ENCODE peak calls at places on chromosome 11, in four cellular contexts. V is IMR-90, A is K562, N is endothelial cell of umbilical vein. F is an unnamed sample.

GRCh38 chr11:128776434-128777284 is 82.8 kb downstream of the FLI1 start:
- DNase-seq in V (peak; percentile 33), A (peak; percentile 59), N (no peak), F (no peak)

GRCh38 chr11:105665281-105665680 is 55.4 kb downstream of the GRIA4 start:
- DNase-seq in V (no peak), A (no peak), N (no peak), F (no peak)

GRCh38 chr11:85663080-85663729 is 1.7 kb downstream of the CREBZF start:
- DNase-seq in V (no peak), A (no peak), N (peak; percentile 22), F (no peak)

GRCh38 chr11:123362941-123363340 is 67.1 kb upstream of the GRAMD1B start:
- DNase-seq in V (no peak), A (no peak), N (no peak), F (no peak)

GRCh38 chr11:106228996-106229395 is 151.5 kb downstream of the AASDHPPT start:
- DNase-seq in V (no peak), A (no peak), N (no peak), F (no peak)

GRCh38 chr11:83865636-83866461 is 579.7 kb upstream of the CCDC90B start:
- DNase-seq in V (peak; percentile 49), A (no peak), N (no peak), F (no peak)

GRCh38 chr11:104581246-104581980 is 316.8 kb downstream of the CASP12 start:
- DNase-seq in V (peak; percentile 69), A (no peak), N (no peak), F (no peak)

GRCh38 chr11:44728085-44728410 is 1.3 kb downstream of the TSPAN18 start:
- DNase-seq in V (no peak), A (no peak), N (no peak), F (no peak)

GRCh38 chr11:113446938-113447337 is 28.3 kb downstream of the DRD2 start:
- DNase-seq in V (no peak), A (no peak), N (no peak), F (peak; percentile 96)

GRCh38 chr11:15918212-15918611 is 438.1 kb downstream of the SOX6 start:
- DNase-seq in V (no peak), A (no peak), N (no peak), F (no peak)

GRCh38 chr11:22190827-22191463 is 1.9 kb upstream of the ANO5 start:
- DNase-seq in V (no peak), A (no peak), N (no peak), F (no peak)

GRCh38 chr11:47207459-47207858 is 7.3 kb upstream of the DDB2 start:
- DNase-seq in V (no peak), A (no peak), N (no peak), F (no peak)

GRCh38 chr11:100624346-100624745 is 62.7 kb upstream of the ARHGAP42 start:
- DNase-seq in V (peak; percentile 31), A (no peak), N (no peak), F (no peak)

GRCh38 chr11:62171261-62171723 is 18.7 kb upstream of the SCGB1D1 start:
- DNase-seq in V (peak; percentile 66), A (peak; percentile 65), N (peak; percentile 89), F (peak; percentile 13)

GRCh38 chr11:107689317-107690202 is 22.3 kb downstream of the SLN start:
- DNase-seq in V (peak; percentile 51), A (peak; percentile 60), N (peak; percentile 67), F (no peak)

DNA sequence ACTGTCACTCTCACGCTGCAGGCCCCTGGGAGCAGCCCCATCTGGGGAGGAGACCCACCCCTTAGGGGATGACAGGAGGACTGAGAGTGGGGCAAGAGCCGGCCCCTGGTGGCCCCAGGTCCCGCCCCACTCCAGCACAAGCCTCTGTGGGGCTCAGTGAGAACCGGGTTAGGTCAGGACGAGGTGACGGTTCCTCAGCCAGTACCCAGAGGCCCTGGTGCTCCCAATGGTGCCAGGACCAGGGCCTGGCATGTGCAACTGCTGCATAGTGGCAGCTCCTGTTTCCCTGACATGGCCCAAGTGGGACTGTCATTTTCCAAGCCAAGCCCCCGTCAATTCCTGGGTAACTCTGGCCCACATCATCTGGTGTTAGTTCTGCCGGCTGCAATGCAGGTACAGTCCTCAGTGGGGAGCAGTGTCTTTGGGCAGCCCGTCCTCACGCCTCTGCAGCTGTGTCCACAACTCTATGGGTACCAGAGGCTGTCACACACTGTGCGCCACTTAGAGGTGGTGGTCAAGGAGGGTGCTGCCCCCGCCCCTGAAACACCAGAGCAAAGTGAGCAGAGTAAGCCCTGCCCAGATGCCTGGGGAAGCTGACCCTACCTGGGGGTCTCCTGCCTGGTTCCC is 15.9 kb downstream of the CHID1 start:
- DNase-seq in V (no peak), A (no peak), N (no peak), F (no peak)
- TF ChIP-seq CTCF in V (peak; percentile 4), A (peak; percentile 35), N (no peak), F (peak; percentile 41)

DNA sequence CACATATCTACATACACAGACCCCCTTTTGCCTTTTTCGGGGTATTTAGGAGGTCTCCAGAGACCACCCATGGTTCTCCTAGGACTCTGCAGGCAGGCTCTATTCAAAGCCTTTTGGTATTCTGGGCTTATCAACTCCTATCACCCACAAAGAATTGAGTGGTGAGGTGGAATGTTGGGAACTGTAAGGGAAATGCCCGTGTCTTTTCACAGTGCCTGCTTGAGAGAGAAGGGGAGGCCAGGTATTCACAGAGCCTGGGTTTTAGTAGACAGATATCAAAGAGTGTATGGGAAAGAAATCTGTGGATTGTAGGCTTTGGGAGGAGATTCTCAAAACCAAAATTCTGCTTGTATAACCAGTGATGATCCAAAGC is 44.0 kb upstream of the CSNK2A3 start:
- DNase-seq in V (peak; percentile 16), A (no peak), N (no peak), F (no peak)
- H3K9ac ChIP-seq in V (no peak overlapping the region), A (no peak overlapping the region), N (no peak overlapping the region), F (no peak overlapping the region)

GRCh38 chr11:109209572-109209971 is 212.4 kb upstream of the C11orf87 start:
- DNase-seq in V (no peak), A (no peak), N (no peak), F (no peak)

GRCh38 chr11:109203176-109203575 is 218.8 kb upstream of the C11orf87 start:
- DNase-seq in V (no peak), A (no peak), N (no peak), F (no peak)

GRCh38 chr11:109205312-109205711 is 216.7 kb upstream of the C11orf87 start:
- DNase-seq in V (no peak), A (no peak), N (no peak), F (no peak)

GRCh38 chr11:109208116-109208515 is 213.9 kb upstream of the C11orf87 start:
- DNase-seq in V (no peak), A (no peak), N (no peak), F (no peak)
- H3K9me1 ChIP-seq in V (no peaks in the 10 kb centered on the region), A (no peaks in the 10 kb centered on the region), N (no peaks in the 10 kb centered on the region), F (no peaks in the 10 kb centered on the region)

DNA sequence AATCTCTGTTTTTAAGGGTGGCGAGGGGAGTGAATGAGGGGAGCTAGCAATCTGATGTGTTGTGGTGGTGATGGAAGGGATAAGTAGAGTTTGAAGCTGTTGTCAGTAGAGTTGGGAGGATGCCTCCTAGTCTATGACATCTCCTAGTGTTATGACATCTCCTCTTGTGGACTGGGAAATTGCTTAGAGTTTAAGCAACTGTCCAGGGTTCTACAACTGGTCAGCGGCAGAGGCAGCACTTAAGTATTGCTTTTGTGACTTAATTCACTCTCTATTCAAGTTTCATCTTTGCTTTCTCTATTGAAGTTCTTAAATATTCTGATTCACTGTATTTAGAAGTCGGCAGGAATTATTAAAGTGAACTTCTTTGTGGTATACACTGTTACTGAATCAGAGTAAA is 13.8 kb downstream of the BMAL1 start:
- DNase-seq in V (no peak), A (no peak), N (no peak), F (no peak)
- TF ChIP-seq CTCF in V (no peak), A (no peak), N (no peak), F (no peak)